ENCODE peak calls at places on chromosome 5, in eight cellular contexts. P is breast epithelium, B is sigmoid colon, I is IMR-90, A is esophagus squamous epithelium, L is gastrocnemius medialis, T is transverse colon, C is uterus. D is an unnamed sample. For H3K4me1, the result is how much of the 10 kb centered on the place peaks cover.

GRCh38 chr5:126519637-126520592 is 75.1 kb downstream of the ALDH7A1 start:
- DNase-seq in P (no peak), B (peak), I (peak), A (no peak), L (peak), T (peak), C (peak), D (no peak)

GRCh38 chr5:14076566-14076965 is 66.6 kb upstream of the TRIO start:
- DNase-seq in P (no peak), B (no peak), I (no peak), A (no peak), L (no peak), T (no peak), C (no peak), D (no peak)

GRCh38 chr5:128842241-128842640 is 123.0 kb upstream of the SLC27A6 start:
- DNase-seq in P (no peak), B (no peak), I (no peak), A (no peak), L (no peak), T (no peak), C (no peak), D (no peak)

GRCh38 chr5:94217216-94217615 is 401.2 kb downstream of the KIAA0825 start:
- DNase-seq in P (no peak), B (no peak), I (peak), A (no peak), L (no peak), T (no peak), C (no peak), D (no peak)

GRCh38 chr5:25119654-25120053 is 474.9 kb upstream of the CDH10 start:
- DNase-seq in P (no peak), B (no peak), I (no peak), A (no peak), L (no peak), T (no peak), C (no peak), D (no peak)

GRCh38 chr5:18395126-18396110 is 761.2 kb downstream of the TAF11L14 start:
- DNase-seq in P (no peak), B (no peak), I (no peak), A (no peak), L (no peak), T (no peak), C (no peak), D (no peak)

GRCh38 chr5:74673011-74673790 is 11.8 kb upstream of the HEXB start:
- DNase-seq in P (no peak), B (no peak), I (peak), A (no peak), L (no peak), T (no peak), C (peak), D (no peak)

GRCh38 chr5:134549714-134550113 is 24.2 kb downstream of the JADE2 start:
- DNase-seq in P (no peak), B (no peak), I (peak), A (no peak), L (no peak), T (no peak), C (no peak), D (no peak)

GRCh38 chr5:81424728-81425127 is 30.8 kb upstream of the ACOT12 start:
- DNase-seq in P (no peak), B (no peak), I (peak), A (no peak), L (no peak), T (no peak), C (no peak), D (no peak)

GRCh38 chr5:177132504-177133118 is 962 bp upstream of the NSD1 start:
- DNase-seq in P (peak), B (peak), I (no peak), A (no peak), L (no peak), T (no peak), C (no peak), D (no peak)

GRCh38 chr5:152142845-152143469 is 218.3 kb upstream of the GLRA1 start:
- DNase-seq in P (no peak), B (peak), I (peak), A (no peak), L (peak), T (peak), C (peak), D (peak)

GRCh38 chr5:57368010-57368409 is 114.6 kb downstream of the ACTBL2 start:
- DNase-seq in P (no peak), B (no peak), I (peak), A (no peak), L (no peak), T (no peak), C (no peak), D (no peak)

GRCh38 chr5:36059571-36060515 is 6.8 kb downstream of the UGT3A2 start:
- DNase-seq in P (no peak), B (no peak), I (no peak), A (no peak), L (no peak), T (no peak), C (no peak), D (no peak)

GRCh38 chr5:139686919-139687421 is 38.8 kb downstream of the CXXC5 start:
- DNase-seq in P (no peak), B (no peak), I (no peak), A (no peak), L (no peak), T (no peak), C (no peak), D (peak)
- H3K4me1 ChIP-seq in P (under half), B (under half), I (under half), A (under half), L (half or more), T (under half), C (under half), D (half or more)

GRCh38 chr5:141477815-141478214 is 2.0 kb downstream of the PCDHGC3 start:
- DNase-seq in P (no peak), B (no peak), I (no peak), A (no peak), L (no peak), T (no peak), C (no peak), D (no peak)

GRCh38 chr5:141477169-141477568 is 1.4 kb downstream of the PCDHGC3 start:
- DNase-seq in P (no peak), B (no peak), I (no peak), A (no peak), L (no peak), T (no peak), C (no peak), D (no peak)

GRCh38 chr5:141475625-141476131 is at the start of gene PCDHGC3:
- DNase-seq in P (peak), B (peak), I (peak), A (peak), L (peak), T (peak), C (peak), D (peak)

GRCh38 chr5:141478321-141478945 is 2.7 kb downstream of the PCDHGC3 start:
- DNase-seq in P (peak), B (no peak), I (peak), A (no peak), L (no peak), T (peak), C (peak), D (peak)

DNA sequence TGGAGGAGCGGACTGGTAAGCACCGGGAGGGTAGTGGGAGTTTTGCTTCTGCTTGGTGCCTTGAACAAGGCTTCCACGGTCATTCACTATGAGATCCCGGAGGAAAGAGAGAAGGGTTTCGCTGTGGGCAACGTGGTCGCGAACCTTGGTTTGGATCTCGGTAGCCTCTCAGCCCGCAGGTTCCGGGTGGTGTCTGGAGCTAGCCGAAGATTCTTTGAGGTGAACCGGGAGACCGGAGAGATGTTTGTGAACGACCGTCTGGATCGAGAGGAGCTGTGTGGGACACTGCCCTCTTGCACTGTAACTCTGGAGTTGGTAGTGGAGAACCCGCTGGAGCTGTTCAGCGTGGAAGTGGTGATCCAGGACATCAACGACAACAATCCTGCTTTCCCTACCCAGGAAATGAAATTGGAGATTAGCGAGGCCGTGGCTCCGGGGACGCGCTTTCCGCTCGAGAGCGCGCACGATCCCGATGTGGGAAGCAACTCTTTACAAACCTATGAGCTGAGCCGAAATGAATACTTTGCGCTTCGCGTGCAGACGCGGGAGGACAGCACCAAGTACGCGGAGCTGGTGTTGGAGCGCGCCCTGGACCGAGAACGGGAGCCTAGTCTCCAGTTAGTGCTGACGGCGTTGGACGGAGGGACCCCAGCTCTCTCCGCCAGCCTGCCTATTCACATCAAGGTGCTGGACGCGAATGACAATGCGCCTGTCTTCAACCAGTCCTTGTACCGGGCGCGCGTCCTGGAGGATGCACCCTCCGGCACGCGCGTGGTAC is 555 bp downstream of the PCDHGC3 start:
- DNase-seq in P (peak), B (peak), I (peak), A (no peak), L (peak), T (peak), C (peak), D (peak)
- TF ChIP-seq POLR2A in P (no peak), B (no peak), I (peak), A (no peak), L (peak), T (no peak), C (no peak), D (no peak)

GRCh38 chr5:79837707-79838620 is 148.3 kb downstream of the CMYA5 start:
- DNase-seq in P (no peak), B (peak), I (no peak), A (no peak), L (no peak), T (no peak), C (peak), D (no peak)
- H3K27ac ChIP-seq in P (no peak), B (peak), I (no peak), A (no peak), L (peak), T (peak), C (peak), D (no peak)

DNA sequence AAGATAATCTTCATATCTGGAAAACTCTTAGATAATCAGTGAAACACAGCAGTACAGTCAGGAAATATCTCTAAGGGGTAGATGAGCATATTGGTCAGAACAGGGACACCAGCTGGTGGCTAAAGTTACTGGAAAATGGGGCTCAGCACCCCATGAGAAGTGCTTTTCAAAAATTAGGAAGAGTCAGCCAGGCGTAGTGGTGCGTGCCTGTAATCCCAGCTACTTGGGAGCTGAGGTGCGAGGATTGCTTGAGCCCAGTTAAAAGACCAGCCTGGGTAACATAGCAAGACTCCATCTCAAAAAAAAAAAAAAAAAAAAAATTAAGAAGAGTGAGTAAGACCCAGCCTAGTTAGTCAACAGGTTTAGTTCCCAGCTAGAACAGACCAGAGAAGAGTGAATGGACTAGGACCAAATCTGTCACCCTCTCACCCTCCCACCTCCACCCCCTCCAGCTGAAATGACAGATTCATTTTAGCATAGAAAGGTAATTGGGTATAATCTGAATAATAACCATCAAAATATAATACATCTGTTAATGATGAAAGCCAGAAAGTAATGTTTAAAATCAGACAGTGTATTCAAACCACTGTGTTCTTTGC is 120.9 kb downstream of the CDC42SE2 start:
- DNase-seq in P (no peak), B (no peak), I (no peak), A (no peak), L (no peak), T (no peak), C (no peak), D (no peak)
- H3K4me1 ChIP-seq in P (under half), B (under half), I (under half), A (under half), L (under half), T (under half), C (under half), D (under half)

GRCh38 chr5:150759334-150759583 is 442 bp upstream of the DCTN4 start:
- DNase-seq in P (no peak), B (no peak), I (no peak), A (no peak), L (no peak), T (no peak), C (no peak), D (no peak)

GRCh38 chr5:150762216-150762615 is 3.4 kb upstream of the DCTN4 start:
- DNase-seq in P (no peak), B (no peak), I (no peak), A (no peak), L (no peak), T (no peak), C (no peak), D (no peak)

GRCh38 chr5:150757087-150757649 is 1.6 kb downstream of the DCTN4 start:
- DNase-seq in P (no peak), B (no peak), I (no peak), A (no peak), L (no peak), T (no peak), C (no peak), D (no peak)

GRCh38 chr5:150758210-150758533 is 645 bp downstream of the DCTN4 start:
- DNase-seq in P (no peak), B (no peak), I (peak), A (no peak), L (no peak), T (no peak), C (no peak), D (no peak)

GRCh38 chr5:150758534-150759333 is at the start of gene DCTN4:
- DNase-seq in P (peak), B (peak), I (peak), A (peak), L (peak), T (peak), C (peak), D (peak)
- TF ChIP-seq POLR2A in P (peak), B (peak), I (peak), A (no peak), L (peak), T (peak), C (peak), D (peak)

GRCh38 chr5:154222414-154222813 is 31.9 kb downstream of the GALNT10 start:
- DNase-seq in P (no peak), B (no peak), I (no peak), A (no peak), L (no peak), T (no peak), C (no peak), D (no peak)
- H3K27ac ChIP-seq in P (no peak), B (no peak), I (no peak), A (no peak), L (no peak), T (no peak), C (no peak), D (no peak)

D was measured in body of pancreas.